ENCODE peak calls at places on chromosomes 6 and 20, in seven cellular contexts. A, P, U, J, N, X and C are unnamed samples.

GRCh38 chr6:3456395-3456767 is 469 bp downstream of the SLC22A23 start:
- DNase-seq in J (no peak), P (no peak), N (no peak), U (no peak), A (no peak), X (no peak), C (no peak)

GRCh38 chr6:166381733-166382499 is 824 bp downstream of the MPC1 start:
- DNase-seq in P (peak; percentile 45), A (peak; percentile 45), X (no peak), J (peak; percentile 91), U (peak; percentile 89), N (peak; percentile 43), C (peak; percentile 67)

GRCh38 chr20:48338717-48339116 is 489.1 kb downstream of the PREX1 start:
- DNase-seq in N (no peak), P (no peak), A (no peak), U (no peak), X (peak; percentile 5), J (no peak), C (no peak)

GRCh38 chr20:1225263-1225728 is 548 bp upstream of the RAD21L1 start:
- DNase-seq in P (no peak), X (no peak), U (no peak), A (no peak), J (no peak), N (no peak), C (no peak)

GRCh38 chr6:111803804-111804203 is 69.4 kb downstream of the FYN start:
- DNase-seq in A (no peak), N (no peak), U (no peak), X (no peak), J (no peak), P (no peak), C (no peak)

GRCh38 chr6:144797881-144798589 is 512.9 kb downstream of the UTRN start:
- DNase-seq in N (no peak), P (peak; percentile 77), J (no peak), X (peak; percentile 78), U (no peak), A (no peak), C (no peak)

GRCh38 chr6:144544266-144544830 is 259.2 kb downstream of the UTRN start:
- DNase-seq in N (no peak), U (peak; percentile 21), A (no peak), J (no peak), P (no peak), X (no peak), C (no peak)

GRCh38 chr20:25643735-25644134 is 19.9 kb upstream of the NANP start:
- DNase-seq in P (no peak), J (no peak), N (no peak), U (no peak), X (no peak), A (no peak), C (no peak)

GRCh38 chr6:1461207-1461606 is 71.8 kb downstream of the FOXF2 start:
- DNase-seq in J (no peak), U (peak; percentile 71), A (no peak), X (peak; percentile 11), N (no peak), P (no peak), C (no peak)

GRCh38 chr20:56636701-56637100 is 7.6 kb downstream of the TFAP2C start:
- DNase-seq in N (no peak), P (no peak), J (no peak), U (no peak), A (no peak), X (peak; percentile 90), C (no peak)

GRCh38 chr20:841568-842546 is 8.3 kb downstream of the FAM110A start:
- DNase-seq in P (no peak), J (no peak), U (no peak), N (no peak), X (no peak), A (no peak), C (peak; percentile 23)

GRCh38 chr20:3010985-3011723 is 32.3 kb upstream of the GNRH2 start:
- DNase-seq in P (no peak), U (no peak), N (no peak), A (no peak), J (no peak), X (peak; percentile 60), C (no peak)

GRCh38 chr6:151914475-151914874 is 107.0 kb downstream of the ESR1 start:
- DNase-seq in U (no peak), J (no peak), X (peak; percentile 11), A (no peak), P (no peak), N (no peak), C (no peak)

DNA sequence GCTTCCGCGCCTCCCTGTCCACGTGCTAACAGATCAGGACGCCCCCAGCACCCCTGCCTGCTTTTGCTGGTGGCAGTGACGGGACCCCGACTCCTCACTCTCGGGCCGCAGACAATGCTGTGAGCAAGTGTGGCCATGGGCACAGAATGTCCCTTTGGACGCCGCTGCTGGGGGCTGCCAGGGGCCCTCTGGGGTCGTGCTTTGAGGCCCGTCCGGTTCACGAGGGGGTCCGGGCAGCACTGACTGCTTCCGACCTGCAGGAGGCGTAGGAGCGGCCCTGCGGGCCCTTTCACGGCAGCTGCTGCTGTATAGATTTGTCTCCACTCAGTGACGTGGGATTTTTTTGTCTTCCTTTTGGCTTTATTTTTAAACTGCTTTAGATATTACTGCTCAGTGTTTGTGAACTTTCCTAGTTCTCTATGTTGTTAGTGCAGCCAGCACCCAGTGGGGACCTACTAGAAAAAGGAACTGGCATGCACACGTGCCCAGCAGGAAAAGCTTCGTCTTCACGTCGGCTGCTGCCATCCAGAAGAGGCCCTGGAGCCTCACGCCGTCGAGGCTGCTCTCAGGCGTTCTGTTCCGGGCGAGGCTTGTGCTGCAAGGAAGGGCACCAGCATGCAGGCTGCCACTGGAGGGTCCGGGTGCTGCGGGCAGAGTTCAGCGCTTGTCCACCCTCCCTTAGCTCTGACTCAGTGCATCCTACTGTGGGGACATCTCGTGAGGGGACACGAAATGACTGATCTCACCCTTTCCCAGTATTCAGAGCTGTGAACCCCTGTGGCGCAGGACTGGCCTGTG is 21.7 kb downstream of the UCKL1 start:
- DNase-seq in P (no peak), X (no peak), J (no peak), A (no peak), U (no peak), N (peak; percentile 36), C (peak; percentile 50)
- TF ChIP-seq CTCF in P (no peak), X (peak; percentile 57), J (no peak), A (peak; percentile 18), U (peak; percentile 11), N (peak; percentile 58), C (peak; percentile 63)

GRCh38 chr6:160790028-160790792 is 88.2 kb downstream of the PLG start:
- DNase-seq in J (no peak), U (peak; percentile 54), P (peak; percentile 19), A (no peak), N (no peak), X (no peak), C (peak; percentile 20)
- TF ChIP-seq CTCF in J (no peak), U (no peak), P (no peak), A (no peak), N (no peak), X (no peak), C (peak; percentile 7)

GRCh38 chr6:149863596-149863845 is 638 bp downstream of the LRP11 start:
- DNase-seq in J (no peak), X (no peak), A (no peak), N (no peak), U (no peak), P (no peak), C (no peak)
- TF ChIP-seq CTCF in J (no peak), X (no peak), A (no peak), N (no peak), U (no peak), P (no peak), C (no peak)

GRCh38 chr6:141195251-141195832 is 937.4 kb upstream of the GJE1 start:
- DNase-seq in J (no peak), P (no peak), N (no peak), X (no peak), U (peak; percentile 12), A (no peak), C (no peak)
- TF ChIP-seq CTCF in J (no peak), P (no peak), N (peak; percentile 34), X (no peak), U (peak; percentile 14), A (no peak), C (no peak)